ENCODE peak calls at places on chromosomes 5 and 9, in seven cellular contexts. One of them, this sample, is unnamed.

GRCh38 chr9:111752455-111752854 is 42.3 kb downstream of the SHOC1 start:
- DNase-seq in lower leg skin: no peak
- DNase-seq in cardiac muscle cell: peak
- DNase-seq in NB4: peak
- DNase-seq in fibroblast of villous mesenchyme: no peak
- DNase-seq in psoas muscle: no peak
- DNase-seq in astrocyte of the spinal cord: peak
- DNase-seq in this sample: peak

GRCh38 chr9:84327184-84327583 is 13.4 kb downstream of the SLC28A3 start:
- DNase-seq in cardiac muscle cell: no peak
- DNase-seq in NB4: no peak
- DNase-seq in astrocyte of the spinal cord: no peak
- DNase-seq in lower leg skin: no peak
- DNase-seq in psoas muscle: no peak
- DNase-seq in fibroblast of villous mesenchyme: no peak
- DNase-seq in this sample: no peak

GRCh38 chr5:149404746-149405549 is 25.9 kb upstream of the IL17B start:
- DNase-seq in lower leg skin: no peak
- DNase-seq in NB4: peak
- DNase-seq in psoas muscle: no peak
- DNase-seq in fibroblast of villous mesenchyme: peak
- DNase-seq in astrocyte of the spinal cord: peak
- DNase-seq in cardiac muscle cell: peak
- DNase-seq in this sample: peak

GRCh38 chr5:23139338-23140171 is 286.4 kb upstream of the CDH12 start:
- DNase-seq in cardiac muscle cell: peak
- DNase-seq in psoas muscle: no peak
- DNase-seq in NB4: peak
- DNase-seq in astrocyte of the spinal cord: peak
- DNase-seq in lower leg skin: no peak
- DNase-seq in fibroblast of villous mesenchyme: peak
- DNase-seq in this sample: no peak

GRCh38 chr5:10036136-10036535 is 213.6 kb downstream of the ATPSCKMT start:
- DNase-seq in cardiac muscle cell: peak
- DNase-seq in lower leg skin: no peak
- DNase-seq in NB4: peak
- DNase-seq in astrocyte of the spinal cord: no peak
- DNase-seq in psoas muscle: no peak
- DNase-seq in fibroblast of villous mesenchyme: no peak
- DNase-seq in this sample: peak

GRCh38 chr5:166349036-166349435 is 1942.4 kb upstream of the WWC1 start:
- DNase-seq in fibroblast of villous mesenchyme: peak
- DNase-seq in lower leg skin: no peak
- DNase-seq in cardiac muscle cell: peak
- DNase-seq in psoas muscle: no peak
- DNase-seq in astrocyte of the spinal cord: no peak
- DNase-seq in NB4: no peak
- DNase-seq in this sample: no peak

GRCh38 chr9:88658311-88658822 is 123.4 kb downstream of the NXNL2 start:
- DNase-seq in psoas muscle: peak
- DNase-seq in astrocyte of the spinal cord: peak
- DNase-seq in fibroblast of villous mesenchyme: peak
- DNase-seq in lower leg skin: peak
- DNase-seq in NB4: no peak
- DNase-seq in cardiac muscle cell: peak
- DNase-seq in this sample: peak

GRCh38 chr5:106047341-106047740 is 1623.4 kb downstream of the EFNA5 start:
- DNase-seq in lower leg skin: no peak
- DNase-seq in NB4: no peak
- DNase-seq in cardiac muscle cell: no peak
- DNase-seq in psoas muscle: no peak
- DNase-seq in fibroblast of villous mesenchyme: no peak
- DNase-seq in astrocyte of the spinal cord: no peak
- DNase-seq in this sample: no peak

GRCh38 chr5:132646867-132647266 is 11.1 kb upstream of the IL13 start:
- DNase-seq in psoas muscle: no peak
- DNase-seq in NB4: no peak
- DNase-seq in lower leg skin: no peak
- DNase-seq in astrocyte of the spinal cord: no peak
- DNase-seq in fibroblast of villous mesenchyme: no peak
- DNase-seq in cardiac muscle cell: no peak
- DNase-seq in this sample: no peak

GRCh38 chr5:68464424-68464823 is 248.9 kb downstream of the PIK3R1 start:
- DNase-seq in astrocyte of the spinal cord: peak
- DNase-seq in psoas muscle: no peak
- DNase-seq in fibroblast of villous mesenchyme: peak
- DNase-seq in lower leg skin: no peak
- DNase-seq in cardiac muscle cell: peak
- DNase-seq in NB4: peak
- DNase-seq in this sample: no peak

GRCh38 chr5:71865202-71865601 is 146.1 kb downstream of the CARTPT start:
- DNase-seq in psoas muscle: no peak
- DNase-seq in astrocyte of the spinal cord: peak
- DNase-seq in cardiac muscle cell: peak
- DNase-seq in lower leg skin: no peak
- DNase-seq in fibroblast of villous mesenchyme: no peak
- DNase-seq in NB4: no peak
- DNase-seq in this sample: peak

GRCh38 chr9:133605446-133605845 is 3.7 kb downstream of the FAM163B start:
- DNase-seq in astrocyte of the spinal cord: no peak
- DNase-seq in fibroblast of villous mesenchyme: no peak
- DNase-seq in NB4: no peak
- DNase-seq in lower leg skin: no peak
- DNase-seq in cardiac muscle cell: no peak
- DNase-seq in psoas muscle: no peak
- DNase-seq in this sample: no peak

GRCh38 chr5:141420855-141421488 is at the start of gene PCDHGA11:
- DNase-seq in cardiac muscle cell: peak
- DNase-seq in NB4: peak
- DNase-seq in lower leg skin: no peak
- DNase-seq in psoas muscle: peak
- DNase-seq in astrocyte of the spinal cord: peak
- DNase-seq in fibroblast of villous mesenchyme: peak
- DNase-seq in this sample: peak

DNA sequence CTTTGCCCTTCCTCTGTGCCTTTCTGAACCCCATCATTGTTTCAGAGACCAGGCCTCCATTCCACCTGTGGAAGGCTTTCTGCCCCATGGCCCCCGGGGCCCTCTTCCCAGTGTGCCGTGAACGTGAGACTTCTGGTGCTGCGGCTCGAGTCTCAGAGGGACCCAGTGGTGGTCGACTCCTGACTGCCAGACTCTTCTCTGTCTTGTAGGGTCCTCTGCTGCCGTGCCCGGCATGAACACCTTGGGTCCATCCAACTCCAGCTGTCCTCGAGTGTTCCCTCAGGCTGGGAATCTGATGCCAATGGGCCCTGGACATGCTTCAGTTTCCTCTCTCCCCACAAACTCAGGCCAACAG is 20.1 kb upstream of the LTC4S start:
- DNase-seq in NB4: no peak
- DNase-seq in astrocyte of the spinal cord: no peak
- DNase-seq in lower leg skin: no peak
- DNase-seq in cardiac muscle cell: no peak
- DNase-seq in fibroblast of villous mesenchyme: no peak
- DNase-seq in psoas muscle: no peak
- DNase-seq in this sample: no peak
- H3K4me3 ChIP-seq in NB4: no peak
- H3K4me3 ChIP-seq in astrocyte of the spinal cord: no peak
- H3K4me3 ChIP-seq in lower leg skin: no peak
- H3K4me3 ChIP-seq in cardiac muscle cell: no peak
- H3K4me3 ChIP-seq in fibroblast of villous mesenchyme: no peak
- H3K4me3 ChIP-seq in psoas muscle: no peak
- H3K4me3 ChIP-seq in this sample: no peak

DNA sequence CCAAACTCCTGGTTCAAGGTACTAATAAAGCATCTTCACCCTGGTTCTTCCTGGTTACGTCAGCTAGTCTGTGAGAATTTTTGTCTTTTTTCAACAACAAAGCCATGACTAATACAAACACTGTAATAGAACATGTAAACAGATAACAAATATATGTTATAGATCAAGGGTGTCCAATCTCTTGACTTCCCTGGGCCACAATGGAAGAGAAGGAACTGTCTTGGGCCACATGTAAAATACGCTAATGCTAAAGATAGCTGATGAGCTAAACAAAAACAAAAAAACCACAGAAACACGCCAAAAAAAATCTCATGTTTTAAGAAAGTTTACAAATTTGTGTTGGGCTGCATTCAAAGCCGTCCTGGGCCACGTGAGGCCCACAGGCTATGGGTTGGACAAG is 124.5 kb upstream of the GNA14 start:
- DNase-seq in fibroblast of villous mesenchyme: peak
- DNase-seq in psoas muscle: no peak
- DNase-seq in cardiac muscle cell: no peak
- DNase-seq in NB4: no peak
- DNase-seq in astrocyte of the spinal cord: no peak
- DNase-seq in lower leg skin: no peak
- DNase-seq in this sample: no peak
- TF ChIP-seq CTCF in fibroblast of villous mesenchyme: no peak
- TF ChIP-seq CTCF in psoas muscle: no peak
- TF ChIP-seq CTCF in cardiac muscle cell: no peak
- TF ChIP-seq CTCF in NB4: no peak
- TF ChIP-seq CTCF in astrocyte of the spinal cord: no peak
- TF ChIP-seq CTCF in lower leg skin: no peak
- TF ChIP-seq CTCF in this sample: no peak

DNA sequence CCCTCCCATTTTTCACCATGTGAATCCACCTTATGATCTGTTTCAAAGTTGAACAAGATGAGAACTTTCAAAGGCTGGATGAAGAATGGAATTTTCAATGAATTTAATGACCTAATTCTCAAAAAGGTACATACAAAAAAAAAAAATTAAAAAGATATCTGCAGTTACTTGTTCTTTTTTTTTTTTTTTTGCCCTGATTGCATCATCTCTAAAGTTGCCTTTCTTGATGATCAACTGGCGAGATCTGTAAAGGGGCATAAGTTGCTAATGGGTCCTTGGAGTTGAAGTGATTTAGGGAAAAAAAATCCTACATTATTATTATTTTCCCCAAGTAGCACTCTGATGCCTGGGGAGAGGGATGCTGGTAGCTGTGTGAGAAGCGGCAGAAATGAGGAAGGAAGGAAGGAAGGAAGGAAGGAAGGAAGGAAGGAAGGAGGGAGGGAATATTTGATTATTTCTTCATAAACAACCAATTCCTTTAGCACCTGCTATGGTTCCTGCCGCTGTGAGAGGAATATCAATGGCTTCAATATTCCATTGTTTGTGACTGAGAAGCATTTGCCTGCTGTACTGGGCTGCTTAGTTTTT is 48.8 kb upstream of the CD180 start:
- DNase-seq in psoas muscle: no peak
- DNase-seq in cardiac muscle cell: no peak
- DNase-seq in fibroblast of villous mesenchyme: no peak
- DNase-seq in astrocyte of the spinal cord: no peak
- DNase-seq in NB4: no peak
- DNase-seq in lower leg skin: no peak
- DNase-seq in this sample: no peak
- H3K4me3 ChIP-seq in psoas muscle: no peak
- H3K4me3 ChIP-seq in cardiac muscle cell: no peak
- H3K4me3 ChIP-seq in fibroblast of villous mesenchyme: no peak
- H3K4me3 ChIP-seq in astrocyte of the spinal cord: no peak
- H3K4me3 ChIP-seq in NB4: no peak
- H3K4me3 ChIP-seq in lower leg skin: no peak
- H3K4me3 ChIP-seq in this sample: no peak

GRCh38 chr5:140107312-140108092 is 6.4 kb upstream of the PURA start:
- DNase-seq in psoas muscle: peak
- DNase-seq in lower leg skin: peak
- DNase-seq in NB4: peak
- DNase-seq in fibroblast of villous mesenchyme: peak
- DNase-seq in cardiac muscle cell: peak
- DNase-seq in astrocyte of the spinal cord: peak
- DNase-seq in this sample: peak
- TF ChIP-seq CTCF in psoas muscle: no peak
- TF ChIP-seq CTCF in lower leg skin: no peak
- TF ChIP-seq CTCF in NB4: no peak
- TF ChIP-seq CTCF in fibroblast of villous mesenchyme: peak
- TF ChIP-seq CTCF in cardiac muscle cell: peak
- TF ChIP-seq CTCF in astrocyte of the spinal cord: peak
- TF ChIP-seq CTCF in this sample: peak

GRCh38 chr9:127783644-127784043 is 2.2 kb upstream of the CDK9 start:
- DNase-seq in NB4: peak
- DNase-seq in lower leg skin: no peak
- DNase-seq in fibroblast of villous mesenchyme: no peak
- DNase-seq in psoas muscle: no peak
- DNase-seq in cardiac muscle cell: no peak
- DNase-seq in astrocyte of the spinal cord: no peak
- DNase-seq in this sample: no peak

GRCh38 chr9:127781821-127782220 is 3.4 kb upstream of the SH2D3C start:
- DNase-seq in NB4: peak
- DNase-seq in fibroblast of villous mesenchyme: no peak
- DNase-seq in cardiac muscle cell: no peak
- DNase-seq in astrocyte of the spinal cord: no peak
- DNase-seq in psoas muscle: no peak
- DNase-seq in lower leg skin: no peak
- DNase-seq in this sample: no peak

GRCh38 chr9:127785023-127785932 is 556 bp upstream of the CDK9 start:
- DNase-seq in NB4: peak
- DNase-seq in psoas muscle: peak
- DNase-seq in lower leg skin: peak
- DNase-seq in fibroblast of villous mesenchyme: peak
- DNase-seq in cardiac muscle cell: peak
- DNase-seq in astrocyte of the spinal cord: peak
- DNase-seq in this sample: peak

GRCh38 chr9:127780126-127780885 is 1.8 kb upstream of the SH2D3C start:
- DNase-seq in cardiac muscle cell: no peak
- DNase-seq in NB4: peak
- DNase-seq in lower leg skin: no peak
- DNase-seq in fibroblast of villous mesenchyme: no peak
- DNase-seq in psoas muscle: no peak
- DNase-seq in astrocyte of the spinal cord: no peak
- DNase-seq in this sample: no peak

DNA sequence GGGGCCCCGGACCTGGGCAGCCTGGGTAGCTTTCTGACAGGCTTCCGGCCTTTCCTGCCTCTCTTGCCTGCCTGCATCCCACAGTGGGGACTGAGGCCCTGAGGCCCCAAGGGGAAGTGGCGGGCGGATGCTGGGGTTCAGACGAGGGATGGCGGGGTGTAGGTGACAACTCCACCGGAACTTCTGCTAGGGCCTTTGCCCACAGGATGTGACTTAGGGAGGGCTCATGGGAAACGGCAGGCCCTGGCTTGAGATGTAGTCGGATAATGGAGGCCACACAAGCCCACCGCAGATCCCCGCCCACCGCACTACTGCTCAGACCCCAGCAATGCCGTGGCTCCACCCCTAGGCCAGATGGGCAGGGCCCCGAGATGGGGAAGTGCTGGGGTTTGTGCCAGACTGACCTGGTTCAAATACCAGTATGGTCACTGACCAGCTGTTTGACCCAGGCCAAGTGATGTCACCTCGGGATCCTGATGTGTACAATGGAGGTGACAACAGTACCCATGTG is 2.7 kb upstream of the CDK9 start:
- DNase-seq in lower leg skin: peak
- DNase-seq in psoas muscle: peak
- DNase-seq in astrocyte of the spinal cord: no peak
- DNase-seq in cardiac muscle cell: no peak
- DNase-seq in NB4: peak
- DNase-seq in fibroblast of villous mesenchyme: no peak
- DNase-seq in this sample: no peak
- H3K4me3 ChIP-seq in lower leg skin: no peak
- H3K4me3 ChIP-seq in psoas muscle: no peak
- H3K4me3 ChIP-seq in astrocyte of the spinal cord: no peak
- H3K4me3 ChIP-seq in cardiac muscle cell: no peak
- H3K4me3 ChIP-seq in NB4: peak
- H3K4me3 ChIP-seq in fibroblast of villous mesenchyme: no peak
- H3K4me3 ChIP-seq in this sample: no peak

This sample was measured in fibroblast of the aortic adventitia.